ENCODE peak calls at places on chromosomes 12 and 14, in eight cellular contexts. T is heart left ventricle; F is NCI-H1105 treated with DMSO at 0.1 percent for 48 hours; H is stimulated activated CD4-positive, alpha-beta T cell treated with anti-CD3 and anti-CD28 coated beads, Interleukin-12 subunit alpha, Interleukin-12 subunit beta, amount 100 ng/mL, for 24 hours; X is COR-L47; K is stomach; U is activated T-cell treated with anti-CD3 and anti-CD28 coated beads, Interleukin-2, amount 50 U/mL, for 24 hours; Y is KBM-7. C is an unnamed sample.

GRCh38 chr14:72692678-72693077 is 201.2 kb downstream of the DPF3 start:
- DNase-seq in T (no peak), F (peak), H (no peak), X (no peak), K (no peak), U (no peak), Y (peak), C (peak)

GRCh38 chr12:124493809-124494750 is 73.3 kb downstream of the NCOR2 start:
- DNase-seq in T (no peak), F (no peak), H (peak), X (no peak), K (no peak), U (peak), Y (no peak), C (no peak)

GRCh38 chr12:3002636-3003035 is 43.4 kb downstream of the TEAD4 start:
- DNase-seq in T (no peak), F (no peak), H (no peak), X (no peak), K (no peak), U (no peak), Y (no peak), C (no peak)

GRCh38 chr12:78002878-78003277 is 172.2 kb downstream of the NAV3 start:
- DNase-seq in T (no peak), F (peak), H (no peak), X (peak), K (no peak), U (no peak), Y (no peak), C (peak)

GRCh38 chr12:83945871-83946270 is 966.7 kb downstream of the SLC6A15 start:
- DNase-seq in T (no peak), F (no peak), H (no peak), X (peak), K (no peak), U (no peak), Y (no peak), C (peak)

GRCh38 chr12:106594447-106594846 is 11.6 kb downstream of the RFX4 start:
- DNase-seq in T (no peak), F (no peak), H (no peak), X (no peak), K (no peak), U (no peak), Y (no peak), C (no peak)

GRCh38 chr12:105457026-105457425 is 126.5 kb downstream of the C12orf75 start:
- DNase-seq in T (no peak), F (no peak), H (no peak), X (no peak), K (no peak), U (no peak), Y (no peak), C (no peak)

GRCh38 chr12:45088608-45089007 is 37.7 kb upstream of the DBX2 start:
- DNase-seq in T (no peak), F (no peak), H (no peak), X (no peak), K (no peak), U (no peak), Y (no peak), C (no peak)

GRCh38 chr12:58450868-58451482 is 469.3 kb downstream of the LRIG3 start:
- DNase-seq in T (no peak), F (no peak), H (no peak), X (no peak), K (peak), U (no peak), Y (no peak), C (no peak)

GRCh38 chr12:64323006-64323405 is 67.6 kb downstream of the C12orf56 start:
- DNase-seq in T (no peak), F (no peak), H (no peak), X (no peak), K (no peak), U (no peak), Y (no peak), C (no peak)

GRCh38 chr12:23084236-23084995 is 459.4 kb downstream of the ETNK1 start:
- DNase-seq in T (no peak), F (peak), H (no peak), X (peak), K (no peak), U (no peak), Y (no peak), C (no peak)

C was measured in NCI-H526.